ENCODE peak calls at places on chromosome X, in six cellular contexts. V is endothelial cell of umbilical vein, M is HCT116, L is HepG2, N is K562, J is GM12878. F is an unnamed sample.

GRCh38 chrX:70445876-70446275 is 1.2 kb downstream of the DLG3 start:
- DNase-seq in V (no peak), M (no peak), L (no peak), N (no peak), J (no peak), F (no peak)

GRCh38 chrX:70720721-70721120 is 187.8 kb downstream of the TEX11 start:
- DNase-seq in V (no peak), N (no peak), M (no peak), J (no peak), L (no peak), F (no peak)

GRCh38 chrX:45191383-45191782 is 9.3 kb downstream of the DIPK2B start:
- DNase-seq in N (no peak), J (no peak), M (no peak), L (no peak), V (no peak), F (no peak)

GRCh38 chrX:102155806-102156179 is at the start of gene BEX5:
- DNase-seq in N (peak; percentile 18), M (no peak), J (no peak), V (peak; percentile 51), L (no peak), F (no peak)

GRCh38 chrX:17024896-17025295 is 78.4 kb downstream of the REPS2 start:
- DNase-seq in J (no peak), N (no peak), M (no peak), V (no peak), L (peak; percentile 7), F (no peak)

GRCh38 chrX:19410259-19410658 is 66.5 kb downstream of the PDHA1 start:
- DNase-seq in L (no peak), V (no peak), M (no peak), N (no peak), J (no peak), F (no peak)

GRCh38 chrX:118727686-118728339 is 407 bp downstream of the IL13RA1 start:
- DNase-seq in J (no peak), V (peak; percentile 55), N (no peak), L (peak; percentile 10), M (no peak), F (no peak)

GRCh38 chrX:13398073-13398823 is 78.4 kb upstream of the ATXN3L start:
- DNase-seq in V (peak; percentile 95), M (peak; percentile 89), N (peak; percentile 15), L (peak; percentile 70), J (no peak), F (no peak)

GRCh38 chrX:73268463-73268862 is 53.8 kb upstream of the NAP1L2 start:
- DNase-seq in N (no peak), J (no peak), M (no peak), V (no peak), L (no peak), F (no peak)

GRCh38 chrX:112888916-112889315 is 48.3 kb upstream of the AMOT start:
- DNase-seq in M (no peak), V (no peak), J (no peak), L (no peak), N (no peak), F (no peak)

GRCh38 chrX:30982467-30982866 is 89.4 kb downstream of the FTHL17 start:
- DNase-seq in M (no peak), N (no peak), L (no peak), J (no peak), V (no peak), F (no peak)

GRCh38 chrX:40573763-40574162 is 7.0 kb upstream of the ATP6AP2 start:
- DNase-seq in M (no peak), N (no peak), L (peak; percentile 18), J (no peak), V (peak; percentile 25), F (no peak)

GRCh38 chrX:581066-581465 is 49.5 kb upstream of the SHOX start:
- DNase-seq in V (no peak), J (no peak), M (no peak), L (no peak), N (no peak), F (no peak)

GRCh38 chrX:83847339-83847738 is 13.6 kb upstream of the CYLC1 start:
- DNase-seq in V (no peak), M (no peak), N (no peak), J (no peak), L (no peak), F (no peak)

GRCh38 chrX:86946569-86946968 is 571.0 kb upstream of the KLHL4 start:
- DNase-seq in M (no peak), N (peak; percentile 7), L (peak; percentile 30), V (peak; percentile 3), J (peak; percentile 1), F (peak; percentile 2)

GRCh38 chrX:55240788-55241187 is 20.6 kb downstream of the PAGE5 start:
- DNase-seq in M (no peak), L (no peak), J (no peak), V (no peak), N (no peak), F (no peak)

GRCh38 chrX:43693602-43694406 is 37.7 kb downstream of the MAOA start:
- DNase-seq in N (no peak), L (peak; percentile 89), J (no peak), M (no peak), V (peak; percentile 76), F (no peak)

GRCh38 chrX:129230850-129231512 is 292.3 kb downstream of the SMARCA1 start:
- DNase-seq in M (no peak), J (no peak), L (peak; percentile 75), N (no peak), V (no peak), F (no peak)

GRCh38 chrX:83008415-83008814 is 499.7 kb upstream of the POU3F4 start:
- DNase-seq in N (peak; percentile 5), L (no peak), M (no peak), V (no peak), J (no peak), F (no peak)

GRCh38 chrX:19670321-19670750 is 155.0 kb upstream of the MAP3K15 start:
- DNase-seq in V (no peak), J (no peak), L (peak; percentile 21), N (no peak), M (no peak), F (no peak)

GRCh38 chrX:9785252-9785943 is 831 bp upstream of the SHROOM2 start:
- DNase-seq in V (no peak), M (no peak), J (no peak), N (no peak), L (no peak), F (no peak)

GRCh38 chrX:50814701-50815476 is 895 bp upstream of the SHROOM4 start:
- DNase-seq in N (no peak), L (no peak), J (no peak), V (peak; percentile 59), M (no peak), F (no peak)

GRCh38 chrX:46500054-46500453 is 45.2 kb downstream of the ZNF674 start:
- DNase-seq in V (no peak), J (no peak), L (no peak), M (no peak), N (no peak), F (no peak)

GRCh38 chrX:44088755-44089154 is 115.6 kb upstream of the NDP start:
- DNase-seq in V (no peak), L (no peak), J (no peak), M (no peak), N (no peak), F (no peak)

GRCh38 chrX:75968293-75968692 is 183.2 kb upstream of the MAGEE2 start:
- DNase-seq in N (no peak), J (no peak), L (peak; percentile 3), V (no peak), M (peak; percentile 15), F (no peak)

GRCh38 chrX:15376956-15377355 is 7.3 kb downstream of the VEGFD start:
- DNase-seq in L (no peak), J (no peak), M (no peak), N (no peak), V (no peak), F (no peak)

GRCh38 chrX:72031634-72032033 is 100.1 kb downstream of the RTL5 start:
- DNase-seq in V (no peak), N (no peak), L (no peak), J (no peak), M (no peak), F (no peak)

GRCh38 chrX:56788717-56789122 is 59.7 kb downstream of the NBDY start:
- DNase-seq in M (no peak), V (no peak), L (peak; percentile 18), J (no peak), N (peak; percentile 12), F (no peak)

GRCh38 chrX:74613350-74614192 is 853 bp downstream of the RLIM start:
- DNase-seq in V (peak; percentile 40), L (peak; percentile 6), M (no peak), N (peak; percentile 12), J (no peak), F (no peak)

GRCh38 chrX:3514996-3515395 is 168.5 kb upstream of the MXRA5 start:
- DNase-seq in J (no peak), L (no peak), M (no peak), V (no peak), N (no peak), F (no peak)
- H3K9ac ChIP-seq in J (no peak overlapping the region), L (no peak overlapping the region), M (no peak overlapping the region), V (no peak overlapping the region), N (no peak overlapping the region), F (no peak overlapping the region)

GRCh38 chrX:107729558-107730297 is 45.9 kb downstream of the TSC22D3 start:
- DNase-seq in V (no peak), J (no peak), L (no peak), M (no peak), N (no peak), F (no peak)
- TF ChIP-seq POLR2AphosphoS5 in V (no peak), J (no peak), L (no peak), M (no peak), N (no peak), F (no peak)

GRCh38 chrX:42117318-42117717 is 194.0 kb upstream of the CASK start:
- DNase-seq in L (no peak), V (no peak), N (no peak), M (no peak), J (no peak), F (no peak)

GRCh38 chrX:42123369-42123768 is 200.0 kb upstream of the CASK start:
- DNase-seq in V (no peak), N (no peak), M (no peak), J (no peak), L (no peak), F (no peak)

DNA sequence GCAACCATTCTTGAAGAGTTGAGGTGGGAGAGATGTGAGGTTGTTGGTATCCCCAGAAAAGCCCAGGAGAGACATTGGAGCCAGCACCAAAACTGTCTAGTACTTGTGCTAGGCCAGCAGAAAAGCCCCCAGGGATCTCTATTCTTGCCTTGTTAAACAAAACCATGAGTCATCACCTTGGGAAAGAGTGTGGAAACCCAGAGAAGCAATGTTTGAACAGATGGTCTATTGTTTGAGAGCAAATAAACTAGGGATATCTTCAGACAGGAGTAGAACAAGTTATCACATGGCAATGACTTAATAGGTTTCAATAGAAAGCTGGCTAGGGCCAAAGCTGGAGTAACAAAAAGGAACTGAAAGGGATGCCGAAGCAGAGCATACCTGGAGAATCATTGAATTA is 195.7 kb upstream of the CASK start:
- DNase-seq in N (no peak), V (peak; percentile 1), M (peak; percentile 42), J (no peak), L (peak; percentile 81), F (no peak)
- H3K27ac ChIP-seq in N (no peak overlapping the region), V (no peak overlapping the region), M (no peak overlapping the region), J (no peak overlapping the region), L (no peak overlapping the region), F (no peak overlapping the region)

DNA sequence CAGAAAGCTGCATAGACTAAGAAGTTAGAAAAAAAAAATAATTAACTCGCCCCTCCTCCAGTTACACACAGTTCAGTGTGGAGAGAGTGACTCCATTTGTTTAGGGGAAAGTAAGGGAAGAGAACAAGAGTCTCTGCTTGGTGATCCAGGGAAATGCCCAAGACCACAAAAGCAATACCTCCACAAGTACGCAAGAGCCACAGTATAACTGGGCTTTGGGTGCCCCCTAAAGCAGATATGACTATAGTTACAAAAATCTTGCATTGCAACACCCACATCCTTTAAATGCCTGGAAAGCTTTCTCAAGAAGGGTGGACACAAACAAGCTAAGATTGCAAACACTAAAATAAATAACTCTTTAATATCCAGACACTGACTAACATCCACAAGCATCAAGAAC is 164.2 kb upstream of the NRK start:
- DNase-seq in N (no peak), L (no peak), M (no peak), V (no peak), J (no peak), F (no peak)
- H3K9ac ChIP-seq in N (no peak overlapping the region), L (no peak overlapping the region), M (no peak overlapping the region), V (no peak overlapping the region), J (no peak overlapping the region), F (no peak overlapping the region)

F was measured in SK-N-MC.